ENCODE peak calls at places on chromosome 20, in five cellular contexts. S, K, N, R and F are unnamed samples.

GRCh38 chr20:24691901-24692351 is 222.5 kb downstream of the SYNDIG1 start:
- DNase-seq in S (no peak), K (no peak), N (no peak), R (no peak), F (no peak)

GRCh38 chr20:45325367-45325766 is 17.3 kb upstream of the MATN4 start:
- DNase-seq in S (no peak), K (no peak), N (no peak), R (no peak), F (no peak)

GRCh38 chr20:58691405-58691772 is 1.2 kb upstream of the NPEPL1 start:
- DNase-seq in S (no peak), K (no peak), N (no peak), R (no peak), F (no peak)

GRCh38 chr20:16537918-16538317 is 35.3 kb downstream of the KIF16B start:
- DNase-seq in S (no peak), K (no peak), N (no peak), R (no peak), F (no peak)

GRCh38 chr20:44384423-44385027 is 29.0 kb downstream of the HNF4A start:
- DNase-seq in S (peak), K (peak), N (peak), R (peak), F (peak)

GRCh38 chr20:53222932-53223331 is 250.8 kb downstream of the TSHZ2 start:
- DNase-seq in S (no peak), K (no peak), N (no peak), R (no peak), F (no peak)

GRCh38 chr20:8331740-8332412 is 199.8 kb downstream of the PLCB1 start:
- DNase-seq in S (no peak), K (no peak), N (no peak), R (peak), F (no peak)

GRCh38 chr20:35306931-35307517 is 14.8 kb upstream of the FAM83C start:
- DNase-seq in S (no peak), K (peak), N (no peak), R (peak), F (peak)